ENCODE peak calls at places on chromosomes 5 and 9, in eight cellular contexts. C, L, V, U, K, R, H and P are unnamed samples.

GRCh38 chr5:5017827-5018559 is 122.1 kb upstream of the ADAMTS16 start:
- DNase-seq in V (peak; percentile 88), H (no peak), L (peak; percentile 30), U (no peak), C (no peak), R (peak; percentile 77), K (no peak), P (no peak)

GRCh38 chr5:128895122-128895521 is 70.2 kb upstream of the SLC27A6 start:
- DNase-seq in L (no peak), C (no peak), R (no peak), H (no peak), V (no peak), U (no peak), K (no peak), P (no peak)

GRCh38 chr5:172437445-172438303 is 16.7 kb downstream of the SH3PXD2B start:
- DNase-seq in V (peak; percentile 29), C (no peak), U (no peak), R (no peak), K (peak; percentile 59), H (no peak), L (peak; percentile 88), P (peak; percentile 30)

GRCh38 chr5:84032404-84032803 is 311.7 kb upstream of the HAPLN1 start:
- DNase-seq in K (no peak), R (no peak), U (no peak), L (no peak), V (no peak), C (no peak), H (no peak), P (no peak)

GRCh38 chr5:150058480-150059126 is 27.8 kb downstream of the CSF1R start:
- DNase-seq in V (peak; percentile 91), C (no peak), R (peak; percentile 64), U (no peak), K (no peak), L (no peak), H (no peak), P (no peak)

GRCh38 chr9:137228515-137228967 is 1.2 kb downstream of the RNF224 start:
- DNase-seq in U (no peak), L (no peak), C (no peak), H (no peak), K (no peak), R (no peak), V (no peak), P (no peak)

GRCh38 chr9:27950382-27950781 is 377.1 kb upstream of the C9orf72 start:
- DNase-seq in V (no peak), K (no peak), U (no peak), H (no peak), R (no peak), L (no peak), C (no peak), P (no peak)

GRCh38 chr5:124583469-124584350 is 162.7 kb downstream of the ZNF608 start:
- DNase-seq in V (peak; percentile 79), H (peak; percentile 43), L (no peak), R (peak; percentile 8), U (peak; percentile 2), C (no peak), K (no peak), P (peak; percentile 19)

GRCh38 chr5:2136728-2137333 is 254.1 kb upstream of the IRX4 start:
- DNase-seq in K (no peak), U (no peak), L (no peak), C (peak; percentile 45), R (no peak), H (peak; percentile 5), V (no peak), P (no peak)

GRCh38 chr9:71683598-71684235 is 84.6 kb downstream of the CEMIP2 start:
- DNase-seq in K (no peak), V (no peak), L (peak; percentile 47), R (peak; percentile 14), H (no peak), C (no peak), U (no peak), P (no peak)

GRCh38 chr9:136312436-136312835 is 8.5 kb upstream of the CCDC187 start:
- DNase-seq in C (no peak), L (no peak), V (no peak), R (peak; percentile 96), K (no peak), H (peak; percentile 57), U (peak; percentile 25), P (no peak)

GRCh38 chr5:141713616-141714309 is 31.7 kb upstream of the ARAP3 start:
- DNase-seq in K (no peak), L (no peak), R (no peak), H (no peak), U (no peak), C (no peak), V (peak; percentile 82), P (no peak)